ENCODE peak calls at places on chromosomes 6 and 20, in four cellular contexts. One of them, this sample, is unnamed.

GRCh38 chr20:38298768-38299288 is 5.1 kb upstream of the BPI start:
- DNase-seq in DMS79 treated with DMSO at 0.1 percent for 48 hours: no peak
- DNase-seq in dorsolateral prefrontal cortex: no peak
- DNase-seq in SHP77: no peak
- DNase-seq in this sample: peak; percentile 89

GRCh38 chr6:12537389-12537788 is 179.2 kb upstream of the PHACTR1 start:
- DNase-seq in dorsolateral prefrontal cortex: no peak
- DNase-seq in SHP77: no peak
- DNase-seq in DMS79 treated with DMSO at 0.1 percent for 48 hours: no peak
- DNase-seq in this sample: no peak

GRCh38 chr20:49676581-49677291 is 36.9 kb downstream of the B4GALT5 start:
- DNase-seq in dorsolateral prefrontal cortex: no peak
- DNase-seq in SHP77: no peak
- DNase-seq in DMS79 treated with DMSO at 0.1 percent for 48 hours: no peak
- DNase-seq in this sample: no peak

GRCh38 chr20:19012671-19013070 is 199.1 kb downstream of the SCP2D1 start:
- DNase-seq in DMS79 treated with DMSO at 0.1 percent for 48 hours: no peak
- DNase-seq in dorsolateral prefrontal cortex: no peak
- DNase-seq in SHP77: no peak
- DNase-seq in this sample: no peak

GRCh38 chr6:34350100-34350936 is 42.2 kb downstream of the NUDT3 start:
- DNase-seq in SHP77: no peak
- DNase-seq in DMS79 treated with DMSO at 0.1 percent for 48 hours: no peak
- DNase-seq in dorsolateral prefrontal cortex: no peak
- DNase-seq in this sample: no peak

GRCh38 chr20:4441191-4441590 is 280.5 kb upstream of the PRND start:
- DNase-seq in SHP77: no peak
- DNase-seq in dorsolateral prefrontal cortex: no peak
- DNase-seq in DMS79 treated with DMSO at 0.1 percent for 48 hours: no peak
- DNase-seq in this sample: no peak

GRCh38 chr6:113015249-113015648 is 668.1 kb downstream of the RFPL4B start:
- DNase-seq in dorsolateral prefrontal cortex: no peak
- DNase-seq in SHP77: no peak
- DNase-seq in DMS79 treated with DMSO at 0.1 percent for 48 hours: no peak
- DNase-seq in this sample: no peak

GRCh38 chr20:37388831-37389230 is 42.9 kb downstream of the SRC start:
- DNase-seq in dorsolateral prefrontal cortex: no peak
- DNase-seq in DMS79 treated with DMSO at 0.1 percent for 48 hours: no peak
- DNase-seq in SHP77: no peak
- DNase-seq in this sample: no peak

GRCh38 chr20:46575794-46576495 is 25.5 kb upstream of the OCSTAMP start:
- DNase-seq in DMS79 treated with DMSO at 0.1 percent for 48 hours: no peak
- DNase-seq in SHP77: no peak
- DNase-seq in dorsolateral prefrontal cortex: no peak
- DNase-seq in this sample: no peak

GRCh38 chr6:149454405-149454848 is 30.4 kb downstream of the ZC3H12D start:
- DNase-seq in DMS79 treated with DMSO at 0.1 percent for 48 hours: peak; percentile 86
- DNase-seq in dorsolateral prefrontal cortex: peak; percentile 87
- DNase-seq in SHP77: peak; percentile 55
- DNase-seq in this sample: peak; percentile 97

GRCh38 chr20:24949756-24950127 is 673 bp downstream of the CST7 start:
- DNase-seq in DMS79 treated with DMSO at 0.1 percent for 48 hours: no peak
- DNase-seq in SHP77: no peak
- DNase-seq in dorsolateral prefrontal cortex: no peak
- DNase-seq in this sample: no peak

GRCh38 chr20:50658804-50659380 is 32.5 kb downstream of the RIPOR3 start:
- DNase-seq in dorsolateral prefrontal cortex: no peak
- DNase-seq in SHP77: no peak
- DNase-seq in DMS79 treated with DMSO at 0.1 percent for 48 hours: no peak
- DNase-seq in this sample: no peak

GRCh38 chr6:37059344-37060194 is 54.1 kb downstream of the FGD2 start:
- DNase-seq in SHP77: peak; percentile 51
- DNase-seq in dorsolateral prefrontal cortex: no peak
- DNase-seq in DMS79 treated with DMSO at 0.1 percent for 48 hours: peak; percentile 93
- DNase-seq in this sample: peak; percentile 79

GRCh38 chr6:49980898-49981297 is 11.5 kb upstream of the DEFB113 start:
- DNase-seq in SHP77: no peak
- DNase-seq in DMS79 treated with DMSO at 0.1 percent for 48 hours: no peak
- DNase-seq in dorsolateral prefrontal cortex: no peak
- DNase-seq in this sample: no peak

GRCh38 chr6:128144320-128144719 is 243.5 kb upstream of the THEMIS start:
- DNase-seq in DMS79 treated with DMSO at 0.1 percent for 48 hours: no peak
- DNase-seq in dorsolateral prefrontal cortex: no peak
- DNase-seq in SHP77: no peak
- DNase-seq in this sample: no peak

GRCh38 chr6:66896415-66896814 is 1189.4 kb upstream of the EYS start:
- DNase-seq in SHP77: no peak
- DNase-seq in DMS79 treated with DMSO at 0.1 percent for 48 hours: no peak
- DNase-seq in dorsolateral prefrontal cortex: no peak
- DNase-seq in this sample: no peak

GRCh38 chr6:169224185-169224695 is 29.4 kb downstream of the THBS2 start:
- DNase-seq in DMS79 treated with DMSO at 0.1 percent for 48 hours: no peak
- DNase-seq in dorsolateral prefrontal cortex: no peak
- DNase-seq in SHP77: no peak
- DNase-seq in this sample: no peak

GRCh38 chr6:111871207-111871606 is 2.0 kb downstream of the FYN start:
- DNase-seq in SHP77: no peak
- DNase-seq in DMS79 treated with DMSO at 0.1 percent for 48 hours: no peak
- DNase-seq in dorsolateral prefrontal cortex: no peak
- DNase-seq in this sample: no peak

GRCh38 chr6:6758915-6759654 is 170.6 kb downstream of the LY86 start:
- DNase-seq in SHP77: peak; percentile 74
- DNase-seq in DMS79 treated with DMSO at 0.1 percent for 48 hours: peak; percentile 44
- DNase-seq in dorsolateral prefrontal cortex: no peak
- DNase-seq in this sample: peak; percentile 69

GRCh38 chr6:28080631-28081485 is 490 bp downstream of the ZNF165 start:
- DNase-seq in SHP77: peak; percentile 86
- DNase-seq in dorsolateral prefrontal cortex: peak; percentile 92
- DNase-seq in DMS79 treated with DMSO at 0.1 percent for 48 hours: peak; percentile 92
- DNase-seq in this sample: peak; percentile 94

GRCh38 chr20:25296094-25297093 is 48.5 kb downstream of the PYGB start:
- DNase-seq in SHP77: peak; percentile 51
- DNase-seq in dorsolateral prefrontal cortex: peak; percentile 57
- DNase-seq in DMS79 treated with DMSO at 0.1 percent for 48 hours: peak; percentile 2
- DNase-seq in this sample: no peak

GRCh38 chr6:106110167-106110826 is 24.2 kb downstream of the PRDM1 start:
- DNase-seq in DMS79 treated with DMSO at 0.1 percent for 48 hours: peak; percentile 74
- DNase-seq in SHP77: no peak
- DNase-seq in dorsolateral prefrontal cortex: no peak
- DNase-seq in this sample: no peak

GRCh38 chr6:122393339-122393896 is 6.0 kb upstream of the HSF2 start:
- DNase-seq in SHP77: no peak
- DNase-seq in dorsolateral prefrontal cortex: no peak
- DNase-seq in DMS79 treated with DMSO at 0.1 percent for 48 hours: no peak
- DNase-seq in this sample: no peak

GRCh38 chr6:160534050-160534696 is 129.9 kb downstream of the LPA start:
- DNase-seq in SHP77: peak; percentile 30
- DNase-seq in dorsolateral prefrontal cortex: peak; percentile 68
- DNase-seq in DMS79 treated with DMSO at 0.1 percent for 48 hours: no peak
- DNase-seq in this sample: peak; percentile 67